ENCODE peak calls at places on chromosome 15, in four cellular contexts. G, C, J and L are unnamed samples.

GRCh38 chr15:101122806-101123205 is 129.0 kb downstream of the CHSY1 start:
- DNase-seq in C (no peak), J (no peak), G (no peak), L (no peak)

GRCh38 chr15:76991741-76992645 is 2.9 kb upstream of the PSTPIP1 start:
- DNase-seq in J (no peak), C (no peak), G (no peak), L (no peak)

GRCh38 chr15:55526559-55527036 is 18.6 kb upstream of the DNAAF4 start:
- DNase-seq in J (no peak), C (peak; percentile 26), G (peak; percentile 62), L (no peak)

GRCh38 chr15:48242531-48242930 is 36.4 kb downstream of the SLC12A1 start:
- DNase-seq in G (no peak), J (no peak), C (no peak), L (no peak)

GRCh38 chr15:74130089-74130848 is at the start of gene ISLR2:
- DNase-seq in J (no peak), G (peak; percentile 18), C (no peak), L (no peak)

GRCh38 chr15:76776969-76777368 is 128.2 kb downstream of the SCAPER start:
- DNase-seq in G (no peak), J (no peak), C (no peak), L (no peak)

GRCh38 chr15:42374810-42375209 is 15.5 kb downstream of the CAPN3 start:
- DNase-seq in G (no peak), C (no peak), J (no peak), L (no peak)

GRCh38 chr15:79265987-79266579 is 16.4 kb upstream of the ANKRD34C start:
- DNase-seq in G (no peak), C (no peak), J (no peak), L (no peak)

GRCh38 chr15:68055224-68055705 is 1.1 kb downstream of the PIAS1 start:
- DNase-seq in C (no peak), G (peak; percentile 57), J (no peak), L (no peak)

GRCh38 chr15:63157891-63158431 is 684 bp upstream of the RPS27L start:
- DNase-seq in J (peak; percentile 63), G (peak; percentile 86), C (peak; percentile 87), L (no peak)

GRCh38 chr15:93974804-93975481 is 256.4 kb upstream of the MCTP2 start:
- DNase-seq in C (peak; percentile 2), J (peak; percentile 50), G (peak; percentile 44), L (no peak)

GRCh38 chr15:25180606-25181289 is 226.0 kb downstream of the SNRPN start:
- DNase-seq in C (no peak), J (peak; percentile 17), G (no peak), L (no peak)

GRCh38 chr15:100572362-100572983 is 29.5 kb downstream of the LINS1 start:
- DNase-seq in G (no peak), C (peak; percentile 29), J (no peak), L (no peak)

GRCh38 chr15:43509923-43510229 is 7.5 kb upstream of the MAP1A start:
- DNase-seq in G (peak; percentile 14), J (no peak), C (no peak), L (no peak)

GRCh38 chr15:58604455-58604923 is 145.0 kb downstream of the ADAM10 start:
- DNase-seq in G (no peak), C (no peak), J (peak; percentile 87), L (no peak)

GRCh38 chr15:72902929-72903260 is 119.3 kb upstream of the ADPGK start:
- DNase-seq in G (no peak), C (no peak), J (no peak), L (no peak)

GRCh38 chr15:80010131-80010673 is 39.2 kb upstream of the BCL2A1 start:
- DNase-seq in G (peak; percentile 24), C (no peak), J (no peak), L (no peak)

GRCh38 chr15:42508263-42508690 is 12.8 kb downstream of the SNAP23 start:
- DNase-seq in J (no peak), C (no peak), G (no peak), L (no peak)

GRCh38 chr15:60002528-60003218 is 1.4 kb upstream of the FOXB1 start:
- DNase-seq in C (no peak), G (no peak), J (no peak), L (no peak)

GRCh38 chr15:78308422-78309021 is 9.1 kb upstream of the SKIC8 start:
- DNase-seq in C (peak; percentile 87), G (peak; percentile 52), J (peak; percentile 74), L (peak; percentile 59)

GRCh38 chr15:24848050-24848449 is 106.7 kb upstream of the SNRPN start:
- DNase-seq in J (no peak), G (peak; percentile 45), C (peak; percentile 5), L (peak; percentile 25)

GRCh38 chr15:57626713-57627440 is 35.2 kb downstream of the MYZAP start:
- DNase-seq in J (no peak), C (no peak), G (no peak), L (peak; percentile 52)

GRCh38 chr15:38074029-38074428 is 139.6 kb downstream of the TMCO5A start:
- DNase-seq in G (peak; percentile 46), C (no peak), J (no peak), L (no peak)

GRCh38 chr15:75693501-75694240 is 19.0 kb downstream of the CSPG4 start:
- DNase-seq in G (peak; percentile 84), C (no peak), J (no peak), L (no peak)

GRCh38 chr15:47409038-47409437 is 308.3 kb upstream of the SEMA6D start:
- DNase-seq in C (no peak), G (no peak), J (no peak), L (no peak)

GRCh38 chr15:63264685-63265302 is 12.6 kb upstream of the APH1B start:
- DNase-seq in G (peak; percentile 30), C (no peak), J (no peak), L (no peak)

GRCh38 chr15:69497634-69498033 is 45.0 kb downstream of the RPLP1 start:
- DNase-seq in C (no peak), J (no peak), G (no peak), L (no peak)
- H3K4me3 ChIP-seq in C (no peak overlapping the region), J (no peak overlapping the region), G (no peak overlapping the region), L (no peak overlapping the region)

GRCh38 chr15:29105151-29105785 is 164.4 kb downstream of the NSMCE3 start:
- DNase-seq in G (no peak), C (no peak), J (no peak), L (no peak)

GRCh38 chr15:29101491-29101890 is 168.1 kb downstream of the NSMCE3 start:
- DNase-seq in G (no peak), J (no peak), C (no peak), L (no peak)

GRCh38 chr15:29104566-29104880 is 165.1 kb downstream of the NSMCE3 start:
- DNase-seq in C (no peak), G (no peak), J (no peak), L (no peak)

GRCh38 chr15:29103825-29104565 is 165.6 kb downstream of the NSMCE3 start:
- DNase-seq in J (no peak), G (peak; percentile 78), C (peak; percentile 70), L (peak; percentile 57)

DNA sequence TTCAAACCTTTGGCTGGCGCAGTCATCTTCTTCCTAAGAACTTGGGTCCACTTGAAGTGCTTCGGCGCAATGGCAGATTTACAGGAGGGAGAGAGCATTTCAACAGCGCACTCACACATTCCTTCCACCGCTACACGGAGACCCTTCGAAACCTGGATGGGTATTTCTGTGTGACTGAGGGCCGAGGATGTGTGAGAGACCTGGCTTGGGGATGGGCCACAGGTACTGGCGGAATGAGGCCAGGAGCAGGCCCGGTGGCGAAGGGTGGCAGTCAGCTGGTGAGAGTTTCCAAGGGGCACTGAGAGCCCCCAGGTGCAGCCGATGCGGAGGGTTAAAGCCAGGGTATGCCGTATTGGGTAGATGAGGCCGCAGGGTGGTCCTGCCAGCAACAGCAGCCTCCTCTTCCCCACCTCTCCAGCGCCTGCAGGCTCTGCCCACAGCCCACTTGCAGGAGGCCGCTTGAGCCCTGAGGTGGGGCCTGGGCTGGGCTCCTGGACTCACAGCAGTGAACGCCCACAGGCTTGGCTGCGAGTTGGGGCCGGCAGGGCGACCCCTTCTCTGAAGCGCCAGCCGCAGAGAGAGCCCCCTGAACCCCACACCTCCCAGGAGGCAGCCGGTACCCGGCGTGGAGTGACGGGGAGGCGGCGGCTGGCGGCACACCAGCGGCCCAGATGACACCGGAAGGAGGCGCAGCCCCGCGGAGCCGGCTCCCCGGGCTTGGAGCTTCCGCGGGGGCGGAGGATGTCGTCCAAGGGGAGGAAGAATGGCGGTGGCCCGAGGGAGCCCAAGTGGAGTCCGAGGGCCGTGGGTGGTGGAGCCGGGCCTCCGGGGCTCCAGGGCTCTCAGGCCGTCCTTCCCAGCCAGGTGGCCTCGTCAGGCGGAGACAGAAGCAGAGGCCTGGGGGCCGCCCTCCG is 166.5 kb downstream of the NSMCE3 start:
- DNase-seq in G (no peak), C (no peak), J (no peak), L (peak; percentile 22)
- TF ChIP-seq CTCF in G (no peak), C (no peak), J (no peak), L (no peak)

GRCh38 chr15:98765610-98766009 is 117.3 kb downstream of the IGF1R start:
- DNase-seq in C (no peak), J (no peak), G (no peak), L (no peak)

GRCh38 chr15:98764296-98764695 is 116.0 kb downstream of the IGF1R start:
- DNase-seq in C (no peak), G (no peak), J (no peak), L (no peak)

GRCh38 chr15:98770984-98771383 is 122.6 kb downstream of the IGF1R start:
- DNase-seq in C (no peak), J (no peak), G (no peak), L (no peak)

GRCh38 chr15:98769867-98770266 is 121.5 kb downstream of the IGF1R start:
- DNase-seq in C (no peak), J (no peak), G (no peak), L (no peak)

GRCh38 chr15:98767692-98768091 is 119.4 kb downstream of the IGF1R start:
- DNase-seq in G (peak; percentile 29), C (no peak), J (no peak), L (no peak)
- H3K4me1 ChIP-seq in G (no peaks in the 10 kb centered on the region), C (peaks cover 63% of the 10 kb centered on the region), J (peaks cover 10% of the 10 kb centered on the region), L (peaks cover 22% of the 10 kb centered on the region)

GRCh38 chr15:35444557-35445204 is 101.3 kb downstream of the DPH6 start:
- DNase-seq in C (peak; percentile 8), G (peak; percentile 52), J (no peak), L (no peak)

GRCh38 chr15:35442734-35443133 is 103.2 kb downstream of the DPH6 start:
- DNase-seq in G (no peak), J (no peak), C (no peak), L (no peak)

GRCh38 chr15:35445891-35446290 is 100.1 kb downstream of the DPH6 start:
- DNase-seq in C (no peak), G (peak; percentile 63), J (no peak), L (no peak)

GRCh38 chr15:35440265-35440664 is 105.7 kb downstream of the DPH6 start:
- DNase-seq in C (no peak), G (no peak), J (no peak), L (no peak)

DNA sequence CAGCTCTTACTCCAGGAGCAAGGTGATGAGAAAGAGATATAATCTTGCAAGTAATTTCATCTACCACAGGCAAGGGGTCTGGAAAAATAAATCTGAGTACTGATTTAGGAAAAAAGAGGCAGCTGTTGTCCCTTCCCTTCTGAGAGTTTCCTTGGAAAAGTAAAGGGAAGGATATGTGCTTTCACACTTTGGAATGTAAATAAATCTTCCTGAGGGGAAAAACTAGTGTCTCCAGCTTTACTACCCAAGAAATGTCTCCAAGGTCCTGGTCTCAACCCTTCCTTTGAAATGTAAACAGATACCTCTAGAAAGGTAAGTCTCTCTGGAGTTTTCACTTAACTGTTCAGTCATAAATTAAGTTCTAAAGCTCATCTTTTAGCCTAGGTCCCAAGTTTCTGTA is 102.6 kb downstream of the DPH6 start:
- DNase-seq in C (no peak), G (no peak), J (no peak), L (no peak)
- H3K4me3 ChIP-seq in C (no peak overlapping the region), G (no peak overlapping the region), J (no peak overlapping the region), L (no peak overlapping the region)